ENCODE peak calls at places on chromosomes 5 and 9, in nine cellular contexts. L is colonic mucosa, Q is endodermal cell, D is spleen, S is fibroblast of lung, M is testis, V is gastrocnemius medialis, O is WERI-Rb-1, Z is cardiac muscle cell. U is an unnamed sample.

GRCh38 chr5:128815201-128815600 is 150.1 kb upstream of the SLC27A6 start:
- DNase-seq in M (no peak), Q (peak), L (no peak), D (no peak), V (no peak), Z (peak), O (no peak), S (no peak), U (no peak)

GRCh38 chr5:181042036-181042435 is 2.0 kb downstream of the BTNL9 start:
- DNase-seq in M (no peak), D (peak), L (no peak), S (no peak), O (no peak), Z (no peak), V (no peak), Q (no peak), U (no peak)

GRCh38 chr9:135418161-135418560 is 61.4 kb upstream of the PPP1R26 start:
- DNase-seq in O (no peak), Z (no peak), S (no peak), L (no peak), Q (no peak), D (no peak), V (no peak), M (no peak), U (no peak)

GRCh38 chr5:39699164-39699563 is 274.4 kb upstream of the DAB2 start:
- DNase-seq in Q (no peak), Z (no peak), O (no peak), L (no peak), M (no peak), S (peak), V (no peak), D (no peak), U (no peak)

GRCh38 chr9:81519816-81520215 is 169.5 kb downstream of the TLE1 start:
- DNase-seq in O (no peak), M (no peak), Z (peak), V (no peak), D (no peak), S (peak), L (no peak), Q (no peak), U (no peak)

GRCh38 chr9:127051881-127052595 is 70.4 kb downstream of the ANGPTL2 start:
- DNase-seq in L (no peak), O (no peak), D (no peak), Z (no peak), M (no peak), Q (peak), V (no peak), S (no peak), U (peak)

GRCh38 chr9:114779352-114779845 is 26.4 kb downstream of the TNFSF15 start:
- DNase-seq in M (no peak), Q (no peak), L (peak), Z (no peak), D (no peak), S (peak), O (no peak), V (no peak), U (peak)

GRCh38 chr9:132350861-132351315 is 3.9 kb downstream of the SETX start:
- DNase-seq in D (no peak), O (no peak), S (no peak), Z (peak), Q (peak), V (no peak), L (no peak), M (no peak), U (no peak)

GRCh38 chr5:95995947-95996489 is 34.4 kb upstream of the ELL2 start:
- DNase-seq in M (no peak), S (no peak), D (no peak), Z (no peak), V (no peak), Q (no peak), L (no peak), O (no peak), U (no peak)

GRCh38 chr9:93082841-93083411 is 13.1 kb upstream of the CARD19 start:
- DNase-seq in O (no peak), M (peak), L (peak), S (no peak), D (peak), Z (no peak), Q (peak), V (no peak), U (peak)

GRCh38 chr9:113611461-113612215 is 148.1 kb downstream of the RGS3 start:
- DNase-seq in Z (no peak), D (peak), O (no peak), S (no peak), Q (peak), V (no peak), L (no peak), M (no peak), U (no peak)

GRCh38 chr9:4656621-4657020 is 5.5 kb upstream of the PLPP6 start:
- DNase-seq in M (no peak), Z (no peak), D (no peak), V (no peak), Q (no peak), S (no peak), O (no peak), L (no peak), U (no peak)

GRCh38 chr9:37625262-37626147 is 25.2 kb upstream of the FRMPD1 start:
- DNase-seq in M (no peak), Z (no peak), S (no peak), O (no peak), D (no peak), V (no peak), Q (no peak), L (peak), U (no peak)

GRCh38 chr5:56247596-56247995 is 14.5 kb upstream of the ANKRD55 start:
- DNase-seq in Q (no peak), M (no peak), V (no peak), D (no peak), L (no peak), Z (peak), S (peak), O (no peak), U (no peak)

GRCh38 chr5:20469792-20470191 is 481.8 kb upstream of the CDH18 start:
- DNase-seq in S (no peak), Z (no peak), V (no peak), O (no peak), D (no peak), M (no peak), L (no peak), Q (no peak), U (no peak)

GRCh38 chr5:33023649-33024048 is 312.5 kb downstream of the NPR3 start:
- DNase-seq in S (peak), V (no peak), O (no peak), Q (no peak), Z (no peak), D (no peak), M (no peak), L (no peak), U (no peak)

GRCh38 chr5:116135344-116135743 is 50.5 kb downstream of the COMMD10 start:
- DNase-seq in D (no peak), V (no peak), O (no peak), L (no peak), S (no peak), Z (no peak), M (no peak), Q (no peak), U (no peak)

GRCh38 chr9:111870774-111871542 is 25.7 kb upstream of the UGCG start:
- DNase-seq in Z (no peak), L (no peak), M (no peak), Q (no peak), D (no peak), O (no peak), S (peak), V (no peak), U (no peak)

GRCh38 chr5:53130206-53130605 is 20.6 kb upstream of the MOCS2 start:
- DNase-seq in D (no peak), S (peak), V (no peak), Z (peak), O (no peak), Q (no peak), L (no peak), M (no peak), U (no peak)

DNA sequence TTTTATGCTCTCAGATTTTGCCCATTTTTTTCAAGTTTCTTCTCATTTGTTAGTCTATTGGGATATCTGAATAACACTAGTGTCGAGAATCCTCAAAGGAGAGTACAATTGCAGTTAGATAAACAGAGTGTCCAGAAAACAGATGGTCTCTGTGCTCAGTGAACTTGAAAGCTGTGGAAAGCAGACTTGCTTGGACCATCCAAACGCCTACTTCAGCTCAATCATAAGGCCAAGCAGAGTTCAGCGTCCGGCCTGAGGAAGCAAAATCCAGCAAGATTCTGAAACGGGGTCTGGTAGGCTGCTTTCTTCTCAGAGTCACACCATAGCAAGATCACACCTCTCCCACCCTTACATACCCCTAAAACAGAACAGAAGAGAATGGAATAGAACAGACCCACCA is 35.9 kb upstream of the UGT3A1 start:
- DNase-seq in Q (no peak), O (no peak), Z (no peak), M (no peak), L (no peak), V (no peak), D (no peak), S (no peak), U (no peak)
- H3K27ac ChIP-seq in Q (no peak), O (no peak), Z (no peak), M (no peak), L (no peak), V (no peak), D (no peak), S (no peak), U (no peak)

GRCh38 chr9:14317667-14318255 is 3.8 kb upstream of the NFIB start:
- DNase-seq in L (no peak), Q (no peak), M (no peak), O (no peak), V (no peak), Z (no peak), D (no peak), S (no peak), U (no peak)
- H3K4me3 ChIP-seq in L (no peak), Q (no peak), M (no peak), O (no peak), V (peak), Z (no peak), D (no peak), S (no peak), U (peak)

DNA sequence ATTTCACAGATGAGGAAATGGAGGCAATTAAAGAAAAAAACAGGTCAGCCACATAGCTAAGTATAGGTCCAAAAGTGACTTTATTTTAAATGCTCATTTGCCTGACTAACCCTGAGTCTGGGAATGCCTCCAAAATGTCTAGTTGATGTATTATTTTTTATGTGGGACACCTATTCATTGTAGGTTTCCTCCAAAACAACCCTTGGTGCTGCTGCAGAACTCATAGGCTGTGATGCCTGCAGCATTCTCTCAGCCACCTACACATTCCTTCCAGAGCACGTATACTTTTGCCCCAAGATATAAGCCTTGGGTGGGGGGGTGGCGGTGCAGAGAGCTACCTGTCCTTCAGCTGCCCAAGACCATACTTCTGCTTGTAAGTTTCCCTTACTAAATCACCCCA is 77.4 kb downstream of the MSX2 start:
- DNase-seq in V (no peak), Z (no peak), M (no peak), L (no peak), O (no peak), D (no peak), S (peak), Q (no peak), U (no peak)
- TF ChIP-seq CTCF in V (no peak), Z (no peak), M (no peak), L (no peak), O (no peak), D (no peak), S (no peak), Q (no peak), U (no peak)

GRCh38 chr5:164139423-164139822 is 634.0 kb downstream of the MAT2B start:
- DNase-seq in M (no peak), L (no peak), Z (no peak), D (no peak), V (no peak), S (no peak), O (no peak), Q (no peak), U (no peak)
- H3K27ac ChIP-seq in M (no peak), L (no peak), Z (no peak), D (no peak), V (no peak), S (no peak), O (no peak), Q (no peak), U (no peak)

DNA sequence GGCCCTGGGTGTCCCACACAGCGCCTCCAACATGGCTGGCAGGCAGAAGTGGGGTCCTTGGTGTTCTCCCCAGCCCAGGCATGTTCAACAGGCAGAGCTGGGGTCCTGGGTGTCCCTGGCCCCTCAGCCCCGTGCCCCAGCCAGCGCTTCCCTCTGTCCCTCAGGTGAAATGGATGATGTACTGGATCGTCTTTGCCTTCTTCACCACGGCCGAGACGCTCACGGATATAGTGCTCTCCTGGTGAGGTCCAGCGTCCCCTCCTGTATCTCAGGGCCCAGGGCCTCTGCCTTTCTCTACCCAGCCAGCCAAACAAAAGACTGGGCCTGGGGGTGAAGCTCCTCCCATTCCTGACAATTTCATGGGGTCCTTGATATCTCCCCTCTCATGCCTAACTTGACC is 2.4 kb downstream of the REEP2 start:
- DNase-seq in S (no peak), Q (no peak), D (no peak), M (no peak), Z (no peak), O (no peak), V (no peak), L (no peak), U (no peak)
- H3K4me3 ChIP-seq in S (no peak), Q (no peak), D (no peak), M (no peak), Z (no peak), O (no peak), V (no peak), L (no peak), U (no peak)

DNA sequence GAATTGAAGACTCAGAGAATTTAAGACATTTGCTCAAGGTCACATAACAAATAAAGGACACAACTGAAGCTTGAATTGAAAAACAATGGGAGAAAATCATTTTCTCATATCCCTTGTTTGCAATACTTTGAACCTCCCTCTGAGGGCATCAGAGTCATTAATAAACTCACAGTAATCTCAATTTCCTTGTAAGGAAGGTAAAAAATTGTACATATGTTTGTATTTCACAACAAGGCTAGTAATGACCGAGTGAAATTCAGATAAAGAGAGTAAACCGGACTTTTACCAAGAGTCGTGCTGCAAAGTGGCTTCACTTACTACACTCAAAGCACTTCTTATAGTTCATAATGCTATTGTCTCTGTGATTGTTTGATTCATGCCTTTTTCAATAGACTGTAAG is 665.0 kb downstream of the NR2F1-AS1 start:
- DNase-seq in M (no peak), Z (peak), D (no peak), V (no peak), O (no peak), Q (no peak), S (peak), L (no peak), U (no peak)
- TF ChIP-seq CTCF in M (no peak), Z (peak), D (no peak), V (no peak), O (no peak), Q (no peak), S (no peak), L (no peak), U (no peak)

GRCh38 chr9:73497796-73498195 is 346.1 kb downstream of the ANXA1 start:
- DNase-seq in M (no peak), Q (no peak), O (no peak), S (no peak), Z (no peak), L (no peak), D (no peak), V (no peak), U (no peak)

GRCh38 chr9:73494894-73495293 is 343.2 kb downstream of the ANXA1 start:
- DNase-seq in Z (no peak), D (no peak), S (no peak), M (no peak), V (no peak), L (no peak), O (no peak), Q (no peak), U (no peak)
- H3K27ac ChIP-seq in Z (no peak), D (no peak), S (no peak), M (no peak), V (no peak), L (no peak), O (no peak), Q (no peak), U (no peak)

DNA sequence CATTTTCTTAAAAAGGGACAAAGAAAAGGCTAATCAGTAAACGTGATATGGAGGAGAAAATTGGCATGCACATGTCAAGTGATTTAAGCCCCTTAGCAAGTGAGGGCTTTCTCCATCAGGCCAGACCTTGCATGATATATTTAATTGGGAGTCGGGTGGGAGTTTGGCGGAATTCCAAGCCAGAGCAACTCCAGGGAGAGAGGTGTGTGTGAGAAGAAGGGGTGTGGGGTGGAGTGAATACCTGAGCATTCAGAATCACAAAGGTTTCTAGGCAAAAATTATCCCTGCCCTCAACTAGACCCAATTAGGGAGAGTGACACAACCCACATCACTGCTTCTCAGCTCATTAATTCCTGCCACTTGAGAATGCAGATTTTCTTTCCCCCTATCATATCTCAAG is 279.7 kb upstream of the TUT7 start:
- DNase-seq in O (no peak), M (no peak), D (no peak), V (no peak), L (no peak), Z (no peak), S (no peak), Q (no peak), U (no peak)
- H3K4me3 ChIP-seq in O (no peak), M (no peak), D (no peak), V (no peak), L (no peak), Z (no peak), S (no peak), Q (no peak), U (no peak)